ENCODE peak calls at places on chromosomes 13 and 19, in six cellular contexts. I, W, H, Z, U and O are unnamed samples.

GRCh38 chr19:57355916-57356315 is 4.8 kb downstream of the ZNF304 start:
- DNase-seq in U (no peak), Z (no peak), H (no peak), W (no peak), I (no peak), O (no peak)

GRCh38 chr13:98487522-98487921 is 89.4 kb downstream of the STK24 start:
- DNase-seq in H (no peak), U (no peak), W (no peak), Z (no peak), I (no peak), O (no peak)

GRCh38 chr13:97202761-97203160 is 19.4 kb upstream of the MBNL2 start:
- DNase-seq in I (no peak), U (no peak), H (no peak), W (no peak), Z (no peak), O (no peak)

GRCh38 chr19:45443462-45444317 is 20.0 kb upstream of the ERCC1 start:
- DNase-seq in H (peak), W (no peak), U (no peak), I (peak), Z (no peak), O (peak)

GRCh38 chr19:53849237-53849676 is 18.4 kb upstream of the MYADM start:
- DNase-seq in I (no peak), U (no peak), Z (no peak), H (no peak), W (no peak), O (no peak)

GRCh38 chr13:47332149-47332548 is 435.3 kb upstream of the HTR2A start:
- DNase-seq in H (no peak), U (no peak), Z (no peak), W (no peak), I (no peak), O (no peak)

GRCh38 chr19:31070126-31070525 is 279.1 kb downstream of the TSHZ3 start:
- DNase-seq in W (no peak), Z (no peak), I (no peak), U (no peak), H (no peak), O (no peak)

GRCh38 chr19:46081928-46082727 is 41.3 kb upstream of the IGFL4 start:
- DNase-seq in U (no peak), Z (no peak), W (no peak), I (peak), H (peak), O (no peak)